ENCODE peak calls at places on chromosome 7, in five cellular contexts. One of them, this sample, is unnamed.
A peak's percentile ranks its signal among the peaks of the same experiment; 100 is the strongest.

GRCh38 chr7:41975854-41976253 is 261.2 kb downstream of the GLI3 start:
- DNase-seq in MM.1S: no peak
- DNase-seq in WERI-Rb-1: no peak
- DNase-seq in sigmoid colon: no peak
- DNase-seq in heart right ventricle: no peak
- DNase-seq in this sample: no peak

GRCh38 chr7:604884-605531 is 85.4 kb upstream of the PDGFA start:
- DNase-seq in heart right ventricle: peak; percentile 29
- DNase-seq in WERI-Rb-1: no peak
- DNase-seq in MM.1S: no peak
- DNase-seq in sigmoid colon: no peak
- DNase-seq in this sample: no peak

GRCh38 chr7:141441837-141442627 is 109.2 kb upstream of the AGK start:
- DNase-seq in sigmoid colon: no peak
- DNase-seq in WERI-Rb-1: no peak
- DNase-seq in heart right ventricle: no peak
- DNase-seq in MM.1S: no peak
- DNase-seq in this sample: no peak

GRCh38 chr7:116736927-116737715 is 65.1 kb downstream of the MET start:
- DNase-seq in heart right ventricle: no peak
- DNase-seq in sigmoid colon: no peak
- DNase-seq in WERI-Rb-1: no peak
- DNase-seq in MM.1S: peak; percentile 5
- DNase-seq in this sample: no peak

GRCh38 chr7:25385731-25386136 is 157.4 kb upstream of the NPVF start:
- DNase-seq in WERI-Rb-1: no peak
- DNase-seq in MM.1S: no peak
- DNase-seq in heart right ventricle: no peak
- DNase-seq in sigmoid colon: no peak
- DNase-seq in this sample: no peak

GRCh38 chr7:13037216-13037615 is 349.8 kb downstream of the ARL4A start:
- DNase-seq in heart right ventricle: no peak
- DNase-seq in WERI-Rb-1: no peak
- DNase-seq in MM.1S: no peak
- DNase-seq in sigmoid colon: no peak
- DNase-seq in this sample: no peak

GRCh38 chr7:29285451-29285807 is 90.9 kb downstream of the CHN2 start:
- DNase-seq in sigmoid colon: no peak
- DNase-seq in heart right ventricle: no peak
- DNase-seq in MM.1S: no peak
- DNase-seq in WERI-Rb-1: no peak
- DNase-seq in this sample: peak; percentile 96

GRCh38 chr7:77800158-77800557 is 1.6 kb downstream of the PHTF2 start:
- DNase-seq in sigmoid colon: no peak
- DNase-seq in WERI-Rb-1: no peak
- DNase-seq in heart right ventricle: no peak
- DNase-seq in MM.1S: no peak
- DNase-seq in this sample: no peak

GRCh38 chr7:143405158-143405557 is 3.5 kb downstream of the EPHA1 start:
- DNase-seq in WERI-Rb-1: no peak
- DNase-seq in heart right ventricle: peak; percentile 62
- DNase-seq in MM.1S: no peak
- DNase-seq in sigmoid colon: peak; percentile 81
- DNase-seq in this sample: no peak

GRCh38 chr7:78151229-78151628 is 352.7 kb downstream of the PHTF2 start:
- DNase-seq in WERI-Rb-1: no peak
- DNase-seq in MM.1S: no peak
- DNase-seq in sigmoid colon: no peak
- DNase-seq in heart right ventricle: no peak
- DNase-seq in this sample: no peak

GRCh38 chr7:53292341-53292740 is 256.9 kb downstream of the POM121L12 start:
- DNase-seq in sigmoid colon: no peak
- DNase-seq in MM.1S: no peak
- DNase-seq in WERI-Rb-1: peak; percentile 49
- DNase-seq in heart right ventricle: no peak
- DNase-seq in this sample: no peak

GRCh38 chr7:154789404-154789803 is 213.5 kb downstream of the PAXIP1 start:
- DNase-seq in WERI-Rb-1: peak; percentile 22
- DNase-seq in heart right ventricle: no peak
- DNase-seq in MM.1S: no peak
- DNase-seq in sigmoid colon: no peak
- DNase-seq in this sample: peak; percentile 56

GRCh38 chr7:13848576-13849527 is 140.6 kb downstream of the ETV1 start:
- DNase-seq in sigmoid colon: no peak
- DNase-seq in MM.1S: no peak
- DNase-seq in heart right ventricle: no peak
- DNase-seq in WERI-Rb-1: no peak
- DNase-seq in this sample: no peak

GRCh38 chr7:77368974-77369373 is 47.2 kb downstream of the GSAP start:
- DNase-seq in sigmoid colon: no peak
- DNase-seq in WERI-Rb-1: no peak
- DNase-seq in MM.1S: no peak
- DNase-seq in heart right ventricle: no peak
- DNase-seq in this sample: no peak

GRCh38 chr7:142864980-142865747 is 10.3 kb downstream of the EPHB6 start:
- DNase-seq in heart right ventricle: no peak
- DNase-seq in MM.1S: no peak
- DNase-seq in WERI-Rb-1: no peak
- DNase-seq in sigmoid colon: no peak
- DNase-seq in this sample: no peak

GRCh38 chr7:143279186-143280098 is 5.3 kb upstream of the TMEM139 start:
- DNase-seq in sigmoid colon: no peak
- DNase-seq in heart right ventricle: peak; percentile 37
- DNase-seq in WERI-Rb-1: no peak
- DNase-seq in MM.1S: no peak
- DNase-seq in this sample: no peak

GRCh38 chr7:98191668-98192431 is 19.4 kb upstream of the BHLHA15 start:
- DNase-seq in MM.1S: no peak
- DNase-seq in heart right ventricle: no peak
- DNase-seq in sigmoid colon: no peak
- DNase-seq in WERI-Rb-1: no peak
- DNase-seq in this sample: no peak

GRCh38 chr7:90552521-90552920 is 43.6 kb upstream of the CDK14 start:
- DNase-seq in WERI-Rb-1: no peak
- DNase-seq in MM.1S: no peak
- DNase-seq in heart right ventricle: no peak
- DNase-seq in sigmoid colon: no peak
- DNase-seq in this sample: no peak

GRCh38 chr7:47180268-47180826 is 401.6 kb downstream of the TNS3 start:
- DNase-seq in heart right ventricle: peak; percentile 56
- DNase-seq in MM.1S: peak; percentile 46
- DNase-seq in WERI-Rb-1: peak; percentile 50
- DNase-seq in sigmoid colon: no peak
- DNase-seq in this sample: peak; percentile 17

GRCh38 chr7:129969881-129970446 is 17.2 kb upstream of the UBE2H start:
- DNase-seq in sigmoid colon: no peak
- DNase-seq in WERI-Rb-1: no peak
- DNase-seq in MM.1S: no peak
- DNase-seq in heart right ventricle: no peak
- DNase-seq in this sample: no peak

GRCh38 chr7:119959811-119960210 is 313.2 kb upstream of the KCND2 start:
- DNase-seq in heart right ventricle: no peak
- DNase-seq in MM.1S: no peak
- DNase-seq in sigmoid colon: no peak
- DNase-seq in WERI-Rb-1: no peak
- DNase-seq in this sample: no peak

GRCh38 chr7:2197436-2198155 is 35.1 kb downstream of the MAD1L1 start:
- DNase-seq in heart right ventricle: no peak
- DNase-seq in WERI-Rb-1: no peak
- DNase-seq in MM.1S: no peak
- DNase-seq in sigmoid colon: no peak
- DNase-seq in this sample: no peak

GRCh38 chr7:40733111-40733510 is 598.3 kb downstream of the SUGCT start:
- DNase-seq in heart right ventricle: no peak
- DNase-seq in MM.1S: no peak
- DNase-seq in WERI-Rb-1: no peak
- DNase-seq in sigmoid colon: no peak
- DNase-seq in this sample: no peak

GRCh38 chr7:32500922-32501341 is 5.6 kb downstream of the AVL9 start:
- DNase-seq in MM.1S: no peak
- DNase-seq in heart right ventricle: no peak
- DNase-seq in WERI-Rb-1: no peak
- DNase-seq in sigmoid colon: no peak
- DNase-seq in this sample: no peak

GRCh38 chr7:20449146-20449648 is 118.5 kb downstream of the ITGB8 start:
- DNase-seq in WERI-Rb-1: no peak
- DNase-seq in sigmoid colon: no peak
- DNase-seq in MM.1S: peak; percentile 53
- DNase-seq in heart right ventricle: no peak
- DNase-seq in this sample: no peak

GRCh38 chr7:12727455-12728191 is 40.2 kb downstream of the ARL4A start:
- DNase-seq in MM.1S: no peak
- DNase-seq in WERI-Rb-1: no peak
- DNase-seq in heart right ventricle: peak; percentile 13
- DNase-seq in sigmoid colon: no peak
- DNase-seq in this sample: no peak

GRCh38 chr7:28755255-28755654 is 202.9 kb downstream of the TRIL start:
- DNase-seq in sigmoid colon: no peak
- DNase-seq in WERI-Rb-1: no peak
- DNase-seq in MM.1S: no peak
- DNase-seq in heart right ventricle: no peak
- DNase-seq in this sample: no peak

GRCh38 chr7:116357776-116358670 is 141.5 kb upstream of the CAV2 start:
- DNase-seq in WERI-Rb-1: no peak
- DNase-seq in heart right ventricle: no peak
- DNase-seq in sigmoid colon: no peak
- DNase-seq in MM.1S: no peak
- DNase-seq in this sample: no peak

GRCh38 chr7:139635521-139636240 is 112.2 kb downstream of the CLEC2L start:
- DNase-seq in sigmoid colon: no peak
- DNase-seq in heart right ventricle: no peak
- DNase-seq in MM.1S: no peak
- DNase-seq in WERI-Rb-1: no peak
- DNase-seq in this sample: peak; percentile 58

GRCh38 chr7:56063500-56063881 is 595 bp upstream of the SUMF2 start:
- DNase-seq in heart right ventricle: no peak
- DNase-seq in MM.1S: no peak
- DNase-seq in WERI-Rb-1: no peak
- DNase-seq in sigmoid colon: no peak
- DNase-seq in this sample: no peak

GRCh38 chr7:56063882-56064625 is at the start of gene SUMF2:
- DNase-seq in heart right ventricle: peak; percentile 93
- DNase-seq in sigmoid colon: peak; percentile 94
- DNase-seq in MM.1S: peak; percentile 92
- DNase-seq in WERI-Rb-1: peak; percentile 93
- DNase-seq in this sample: peak; percentile 78

DNA sequence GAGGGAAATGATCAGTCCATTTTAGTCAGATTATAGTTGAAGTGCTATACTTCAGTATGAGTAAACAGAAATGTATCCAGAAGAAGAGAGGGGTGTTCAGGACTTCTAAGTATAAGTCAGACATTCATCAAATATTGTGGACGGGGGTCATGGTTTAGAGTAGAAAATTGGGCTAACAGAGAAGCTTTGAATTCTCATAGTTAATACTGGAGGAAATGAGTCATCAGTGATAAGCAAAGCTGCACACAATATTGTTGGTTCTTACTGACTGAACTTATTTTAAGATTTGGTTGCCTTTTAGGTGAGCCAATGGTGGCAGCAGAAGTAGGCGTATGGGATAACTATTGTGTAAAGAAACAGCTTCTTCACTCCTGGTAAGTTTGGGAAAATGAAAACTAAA is 1.7 kb upstream of the SUMF2 start:
- DNase-seq in WERI-Rb-1: no peak
- DNase-seq in heart right ventricle: no peak
- DNase-seq in MM.1S: no peak
- DNase-seq in sigmoid colon: no peak
- DNase-seq in this sample: no peak
- H3K4me3 ChIP-seq in WERI-Rb-1: no peak overlapping the region
- H3K4me3 ChIP-seq in heart right ventricle: no peak overlapping the region
- H3K4me3 ChIP-seq in MM.1S: no peak overlapping the region
- H3K4me3 ChIP-seq in sigmoid colon: no peak overlapping the region
- H3K4me3 ChIP-seq in this sample: no peak overlapping the region

DNA sequence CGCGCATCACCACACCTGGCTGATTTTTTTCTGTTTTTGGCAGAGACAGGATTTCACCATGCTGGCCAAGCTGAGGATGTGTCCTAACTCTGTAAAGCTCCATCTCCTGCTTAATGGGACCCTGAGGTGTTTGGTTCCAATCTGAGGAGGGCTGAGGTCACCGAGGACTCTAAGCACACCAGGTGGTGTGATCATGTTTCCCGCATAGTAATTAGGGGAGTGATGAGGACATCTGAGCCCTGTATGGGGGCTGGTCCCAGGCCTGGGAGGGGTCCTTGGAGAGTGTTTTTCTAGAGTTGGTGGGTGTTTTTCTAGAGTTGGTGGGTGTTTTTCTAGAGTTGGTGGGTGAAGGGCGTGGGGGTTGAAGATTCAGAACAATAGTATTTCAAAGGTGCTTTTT is 3.0 kb upstream of the ABHD11 start:
- DNase-seq in MM.1S: no peak
- DNase-seq in heart right ventricle: no peak
- DNase-seq in WERI-Rb-1: peak; percentile 31
- DNase-seq in sigmoid colon: no peak
- DNase-seq in this sample: no peak
- H3K4me3 ChIP-seq in MM.1S: no peak overlapping the region
- H3K4me3 ChIP-seq in heart right ventricle: no peak overlapping the region
- H3K4me3 ChIP-seq in WERI-Rb-1: no peak overlapping the region
- H3K4me3 ChIP-seq in sigmoid colon: no peak overlapping the region
- H3K4me3 ChIP-seq in this sample: no peak overlapping the region

GRCh38 chr7:133248901-133249300 is 4.0 kb upstream of the EXOC4 start:
- DNase-seq in MM.1S: no peak
- DNase-seq in WERI-Rb-1: no peak
- DNase-seq in sigmoid colon: no peak
- DNase-seq in heart right ventricle: no peak
- DNase-seq in this sample: no peak

GRCh38 chr7:133252858-133253521 is at the start of gene EXOC4:
- DNase-seq in MM.1S: peak; percentile 100
- DNase-seq in sigmoid colon: peak; percentile 97
- DNase-seq in heart right ventricle: peak; percentile 98
- DNase-seq in WERI-Rb-1: peak; percentile 95
- DNase-seq in this sample: peak; percentile 98

GRCh38 chr7:133252506-133252857 is 396 bp upstream of the EXOC4 start:
- DNase-seq in WERI-Rb-1: no peak
- DNase-seq in heart right ventricle: no peak
- DNase-seq in MM.1S: no peak
- DNase-seq in sigmoid colon: no peak
- DNase-seq in this sample: no peak

GRCh38 chr7:133255461-133255860 is 2.6 kb downstream of the EXOC4 start:
- DNase-seq in WERI-Rb-1: no peak
- DNase-seq in sigmoid colon: no peak
- DNase-seq in heart right ventricle: no peak
- DNase-seq in MM.1S: no peak
- DNase-seq in this sample: no peak

GRCh38 chr7:133253522-133253882 is 624 bp downstream of the EXOC4 start:
- DNase-seq in heart right ventricle: no peak
- DNase-seq in MM.1S: peak; percentile 60
- DNase-seq in WERI-Rb-1: no peak
- DNase-seq in sigmoid colon: no peak
- DNase-seq in this sample: peak; percentile 11
- H3K4me3 ChIP-seq in heart right ventricle: peak overlapping the region; percentile 81
- H3K4me3 ChIP-seq in MM.1S: peak overlapping the region; percentile 91
- H3K4me3 ChIP-seq in WERI-Rb-1: peak overlapping the region; percentile 86
- H3K4me3 ChIP-seq in sigmoid colon: peak overlapping the region; percentile 90
- H3K4me3 ChIP-seq in this sample: peak overlapping the region; percentile 73

GRCh38 chr7:26510226-26510957 is 218.7 kb downstream of the SNX10 start:
- DNase-seq in sigmoid colon: no peak
- DNase-seq in MM.1S: no peak
- DNase-seq in heart right ventricle: no peak
- DNase-seq in WERI-Rb-1: no peak
- DNase-seq in this sample: no peak
- H3K4me3 ChIP-seq in sigmoid colon: no peak overlapping the region
- H3K4me3 ChIP-seq in MM.1S: no peak overlapping the region
- H3K4me3 ChIP-seq in heart right ventricle: no peak overlapping the region
- H3K4me3 ChIP-seq in WERI-Rb-1: no peak overlapping the region
- H3K4me3 ChIP-seq in this sample: no peak overlapping the region